ENCODE peak calls at places on chromosomes 13 and 19, in eight cellular contexts. One of them, this sample, is unnamed.

GRCh38 chr13:114130708-114131580 is 1.5 kb downstream of the RASA3 start:
- DNase-seq in aorta: peak
- DNase-seq in T-helper 17 cell: peak
- DNase-seq in iris pigment epithelial cell: peak
- DNase-seq in neuronal stem cell: no peak
- DNase-seq in astrocyte of the spinal cord: peak
- DNase-seq in GM12864: no peak
- DNase-seq in stimulated activated CD8-positive, alpha-beta memory T cell treated with anti-CD3 and anti-CD28 coated beads, Interleukin-2, amount 100 ng/mL, for 1 hour: no peak
- DNase-seq in this sample: peak

GRCh38 chr19:55391702-55392615 is 6.2 kb downstream of the RPL28 start:
- DNase-seq in iris pigment epithelial cell: peak
- DNase-seq in astrocyte of the spinal cord: no peak
- DNase-seq in GM12864: no peak
- DNase-seq in neuronal stem cell: no peak
- DNase-seq in stimulated activated CD8-positive, alpha-beta memory T cell treated with anti-CD3 and anti-CD28 coated beads, Interleukin-2, amount 100 ng/mL, for 1 hour: no peak
- DNase-seq in aorta: no peak
- DNase-seq in T-helper 17 cell: no peak
- DNase-seq in this sample: no peak

GRCh38 chr19:33395561-33396550 is 22.3 kb downstream of the CEBPG start:
- DNase-seq in aorta: peak
- DNase-seq in stimulated activated CD8-positive, alpha-beta memory T cell treated with anti-CD3 and anti-CD28 coated beads, Interleukin-2, amount 100 ng/mL, for 1 hour: no peak
- DNase-seq in T-helper 17 cell: no peak
- DNase-seq in neuronal stem cell: no peak
- DNase-seq in GM12864: no peak
- DNase-seq in astrocyte of the spinal cord: peak
- DNase-seq in iris pigment epithelial cell: peak
- DNase-seq in this sample: peak

GRCh38 chr19:44254496-44254895 is 5.2 kb upstream of the ZNF233 start:
- DNase-seq in GM12864: no peak
- DNase-seq in iris pigment epithelial cell: no peak
- DNase-seq in neuronal stem cell: no peak
- DNase-seq in astrocyte of the spinal cord: no peak
- DNase-seq in aorta: no peak
- DNase-seq in stimulated activated CD8-positive, alpha-beta memory T cell treated with anti-CD3 and anti-CD28 coated beads, Interleukin-2, amount 100 ng/mL, for 1 hour: no peak
- DNase-seq in T-helper 17 cell: no peak
- DNase-seq in this sample: no peak

GRCh38 chr13:24043590-24044350 is 116.8 kb upstream of the SPATA13 start:
- DNase-seq in GM12864: no peak
- DNase-seq in stimulated activated CD8-positive, alpha-beta memory T cell treated with anti-CD3 and anti-CD28 coated beads, Interleukin-2, amount 100 ng/mL, for 1 hour: no peak
- DNase-seq in aorta: no peak
- DNase-seq in iris pigment epithelial cell: no peak
- DNase-seq in astrocyte of the spinal cord: no peak
- DNase-seq in T-helper 17 cell: no peak
- DNase-seq in neuronal stem cell: no peak
- DNase-seq in this sample: no peak

GRCh38 chr13:57857945-57858344 is 226.4 kb downstream of the PCDH17 start:
- DNase-seq in neuronal stem cell: no peak
- DNase-seq in T-helper 17 cell: no peak
- DNase-seq in aorta: no peak
- DNase-seq in iris pigment epithelial cell: no peak
- DNase-seq in astrocyte of the spinal cord: no peak
- DNase-seq in GM12864: no peak
- DNase-seq in stimulated activated CD8-positive, alpha-beta memory T cell treated with anti-CD3 and anti-CD28 coated beads, Interleukin-2, amount 100 ng/mL, for 1 hour: no peak
- DNase-seq in this sample: no peak

GRCh38 chr13:29483211-29483610 is 112.3 kb downstream of the SLC7A1 start:
- DNase-seq in astrocyte of the spinal cord: no peak
- DNase-seq in GM12864: no peak
- DNase-seq in stimulated activated CD8-positive, alpha-beta memory T cell treated with anti-CD3 and anti-CD28 coated beads, Interleukin-2, amount 100 ng/mL, for 1 hour: no peak
- DNase-seq in neuronal stem cell: no peak
- DNase-seq in T-helper 17 cell: no peak
- DNase-seq in iris pigment epithelial cell: no peak
- DNase-seq in aorta: no peak
- DNase-seq in this sample: peak

GRCh38 chr13:94054159-94054558 is 425.3 kb downstream of the DCT start:
- DNase-seq in T-helper 17 cell: no peak
- DNase-seq in astrocyte of the spinal cord: no peak
- DNase-seq in neuronal stem cell: no peak
- DNase-seq in aorta: peak
- DNase-seq in GM12864: no peak
- DNase-seq in stimulated activated CD8-positive, alpha-beta memory T cell treated with anti-CD3 and anti-CD28 coated beads, Interleukin-2, amount 100 ng/mL, for 1 hour: no peak
- DNase-seq in iris pigment epithelial cell: no peak
- DNase-seq in this sample: no peak

GRCh38 chr13:30022796-30023195 is 172.4 kb upstream of the UBL3 start:
- DNase-seq in iris pigment epithelial cell: no peak
- DNase-seq in stimulated activated CD8-positive, alpha-beta memory T cell treated with anti-CD3 and anti-CD28 coated beads, Interleukin-2, amount 100 ng/mL, for 1 hour: no peak
- DNase-seq in GM12864: no peak
- DNase-seq in aorta: no peak
- DNase-seq in neuronal stem cell: no peak
- DNase-seq in astrocyte of the spinal cord: no peak
- DNase-seq in T-helper 17 cell: no peak
- DNase-seq in this sample: no peak

GRCh38 chr19:58356971-58357797 is 3.9 kb upstream of the A1BG start:
- DNase-seq in GM12864: no peak
- DNase-seq in T-helper 17 cell: no peak
- DNase-seq in iris pigment epithelial cell: peak
- DNase-seq in aorta: no peak
- DNase-seq in astrocyte of the spinal cord: no peak
- DNase-seq in stimulated activated CD8-positive, alpha-beta memory T cell treated with anti-CD3 and anti-CD28 coated beads, Interleukin-2, amount 100 ng/mL, for 1 hour: no peak
- DNase-seq in neuronal stem cell: no peak
- DNase-seq in this sample: peak

GRCh38 chr13:99315186-99315585 is 8.0 kb upstream of the GPR183 start:
- DNase-seq in T-helper 17 cell: no peak
- DNase-seq in stimulated activated CD8-positive, alpha-beta memory T cell treated with anti-CD3 and anti-CD28 coated beads, Interleukin-2, amount 100 ng/mL, for 1 hour: no peak
- DNase-seq in aorta: no peak
- DNase-seq in GM12864: no peak
- DNase-seq in astrocyte of the spinal cord: no peak
- DNase-seq in iris pigment epithelial cell: peak
- DNase-seq in neuronal stem cell: no peak
- DNase-seq in this sample: no peak

GRCh38 chr19:6529351-6529750 is 1.5 kb upstream of the TNFSF9 start:
- DNase-seq in GM12864: no peak
- DNase-seq in iris pigment epithelial cell: no peak
- DNase-seq in T-helper 17 cell: no peak
- DNase-seq in astrocyte of the spinal cord: no peak
- DNase-seq in neuronal stem cell: no peak
- DNase-seq in stimulated activated CD8-positive, alpha-beta memory T cell treated with anti-CD3 and anti-CD28 coated beads, Interleukin-2, amount 100 ng/mL, for 1 hour: no peak
- DNase-seq in aorta: no peak
- DNase-seq in this sample: no peak

GRCh38 chr19:2119916-2120785 is 23.4 kb downstream of the IZUMO4 start:
- DNase-seq in aorta: no peak
- DNase-seq in T-helper 17 cell: no peak
- DNase-seq in astrocyte of the spinal cord: no peak
- DNase-seq in stimulated activated CD8-positive, alpha-beta memory T cell treated with anti-CD3 and anti-CD28 coated beads, Interleukin-2, amount 100 ng/mL, for 1 hour: no peak
- DNase-seq in iris pigment epithelial cell: no peak
- DNase-seq in neuronal stem cell: no peak
- DNase-seq in GM12864: no peak
- DNase-seq in this sample: no peak

GRCh38 chr13:35531551-35531950 is 55.1 kb upstream of the MAB21L1 start:
- DNase-seq in iris pigment epithelial cell: no peak
- DNase-seq in neuronal stem cell: no peak
- DNase-seq in astrocyte of the spinal cord: no peak
- DNase-seq in GM12864: no peak
- DNase-seq in aorta: no peak
- DNase-seq in stimulated activated CD8-positive, alpha-beta memory T cell treated with anti-CD3 and anti-CD28 coated beads, Interleukin-2, amount 100 ng/mL, for 1 hour: no peak
- DNase-seq in T-helper 17 cell: no peak
- DNase-seq in this sample: no peak

GRCh38 chr13:23450340-23451046 is 17.0 kb upstream of the SACS start:
- DNase-seq in astrocyte of the spinal cord: no peak
- DNase-seq in iris pigment epithelial cell: no peak
- DNase-seq in neuronal stem cell: no peak
- DNase-seq in T-helper 17 cell: no peak
- DNase-seq in aorta: no peak
- DNase-seq in GM12864: no peak
- DNase-seq in stimulated activated CD8-positive, alpha-beta memory T cell treated with anti-CD3 and anti-CD28 coated beads, Interleukin-2, amount 100 ng/mL, for 1 hour: no peak
- DNase-seq in this sample: no peak

GRCh38 chr19:45049073-45049736 is 10.4 kb downstream of the CLASRP start:
- DNase-seq in astrocyte of the spinal cord: no peak
- DNase-seq in GM12864: no peak
- DNase-seq in iris pigment epithelial cell: no peak
- DNase-seq in aorta: no peak
- DNase-seq in neuronal stem cell: no peak
- DNase-seq in T-helper 17 cell: no peak
- DNase-seq in stimulated activated CD8-positive, alpha-beta memory T cell treated with anti-CD3 and anti-CD28 coated beads, Interleukin-2, amount 100 ng/mL, for 1 hour: no peak
- DNase-seq in this sample: no peak

GRCh38 chr19:35908977-35909683 is 1.0 kb upstream of the TYROBP start:
- DNase-seq in neuronal stem cell: no peak
- DNase-seq in T-helper 17 cell: no peak
- DNase-seq in stimulated activated CD8-positive, alpha-beta memory T cell treated with anti-CD3 and anti-CD28 coated beads, Interleukin-2, amount 100 ng/mL, for 1 hour: no peak
- DNase-seq in astrocyte of the spinal cord: no peak
- DNase-seq in GM12864: no peak
- DNase-seq in iris pigment epithelial cell: no peak
- DNase-seq in aorta: peak
- DNase-seq in this sample: peak

GRCh38 chr19:58380037-58380735 is 644 bp downstream of the ZNF837 start:
- DNase-seq in astrocyte of the spinal cord: no peak
- DNase-seq in aorta: no peak
- DNase-seq in iris pigment epithelial cell: no peak
- DNase-seq in stimulated activated CD8-positive, alpha-beta memory T cell treated with anti-CD3 and anti-CD28 coated beads, Interleukin-2, amount 100 ng/mL, for 1 hour: no peak
- DNase-seq in T-helper 17 cell: no peak
- DNase-seq in GM12864: no peak
- DNase-seq in neuronal stem cell: no peak
- DNase-seq in this sample: no peak